ENCODE peak calls at places on chromosomes 2 and 18, in five cellular contexts. One of them, this sample, is unnamed.

GRCh38 chr18:8798996-8799395 is 93.6 kb downstream of the MTCL1 start:
- DNase-seq in lower lobe of right lung: no peak
- DNase-seq in psoas muscle: peak; percentile 35
- DNase-seq in kidney: peak; percentile 66
- DNase-seq in foreskin fibroblast: peak; percentile 33
- DNase-seq in this sample: no peak

GRCh38 chr2:237482485-237482884 is 4.6 kb upstream of the MLPH start:
- DNase-seq in kidney: peak; percentile 88
- DNase-seq in psoas muscle: peak; percentile 80
- DNase-seq in lower lobe of right lung: peak; percentile 94
- DNase-seq in foreskin fibroblast: peak; percentile 48
- DNase-seq in this sample: no peak

GRCh38 chr2:181682795-181683517 is 2.6 kb upstream of the NEUROD1 start:
- DNase-seq in kidney: peak; percentile 55
- DNase-seq in psoas muscle: no peak
- DNase-seq in lower lobe of right lung: no peak
- DNase-seq in foreskin fibroblast: peak; percentile 26
- DNase-seq in this sample: no peak

GRCh38 chr2:157404363-157404762 is 39.5 kb downstream of the CYTIP start:
- DNase-seq in foreskin fibroblast: no peak
- DNase-seq in psoas muscle: no peak
- DNase-seq in lower lobe of right lung: peak; percentile 24
- DNase-seq in kidney: no peak
- DNase-seq in this sample: peak; percentile 3

GRCh38 chr2:238286551-238286950 is 1.9 kb downstream of the PER2 start:
- DNase-seq in foreskin fibroblast: peak; percentile 84
- DNase-seq in psoas muscle: peak; percentile 69
- DNase-seq in kidney: peak; percentile 83
- DNase-seq in lower lobe of right lung: peak; percentile 74
- DNase-seq in this sample: peak; percentile 71

GRCh38 chr2:143282684-143283083 is 153.5 kb downstream of the ARHGAP15 start:
- DNase-seq in lower lobe of right lung: no peak
- DNase-seq in foreskin fibroblast: no peak
- DNase-seq in kidney: no peak
- DNase-seq in psoas muscle: no peak
- DNase-seq in this sample: no peak

GRCh38 chr2:53460347-53460746 is 307.3 kb upstream of the CHAC2 start:
- DNase-seq in kidney: no peak
- DNase-seq in psoas muscle: no peak
- DNase-seq in lower lobe of right lung: no peak
- DNase-seq in foreskin fibroblast: no peak
- DNase-seq in this sample: no peak

GRCh38 chr18:36331541-36331971 is 34.0 kb downstream of the FHOD3 start:
- DNase-seq in kidney: peak; percentile 46
- DNase-seq in foreskin fibroblast: no peak
- DNase-seq in psoas muscle: no peak
- DNase-seq in lower lobe of right lung: no peak
- DNase-seq in this sample: no peak

GRCh38 chr2:10249798-10250197 is 52.9 kb upstream of the HPCAL1 start:
- DNase-seq in lower lobe of right lung: no peak
- DNase-seq in psoas muscle: no peak
- DNase-seq in foreskin fibroblast: no peak
- DNase-seq in kidney: no peak
- DNase-seq in this sample: no peak

GRCh38 chr2:80074321-80074720 is 230.2 kb downstream of the LRRTM1 start:
- DNase-seq in foreskin fibroblast: no peak
- DNase-seq in lower lobe of right lung: no peak
- DNase-seq in kidney: no peak
- DNase-seq in psoas muscle: no peak
- DNase-seq in this sample: no peak

GRCh38 chr2:205708231-205708631 is 25.9 kb downstream of the NRP2 start:
- DNase-seq in psoas muscle: no peak
- DNase-seq in lower lobe of right lung: no peak
- DNase-seq in foreskin fibroblast: no peak
- DNase-seq in kidney: no peak
- DNase-seq in this sample: no peak

GRCh38 chr2:220892018-220892634 is 680.0 kb downstream of the EPHA4 start:
- DNase-seq in psoas muscle: no peak
- DNase-seq in foreskin fibroblast: no peak
- DNase-seq in kidney: no peak
- DNase-seq in lower lobe of right lung: no peak
- DNase-seq in this sample: no peak

GRCh38 chr2:100554788-100555407 is 7.9 kb upstream of the PDCL3 start:
- DNase-seq in foreskin fibroblast: no peak
- DNase-seq in lower lobe of right lung: peak; percentile 64
- DNase-seq in kidney: peak; percentile 66
- DNase-seq in psoas muscle: no peak
- DNase-seq in this sample: no peak

GRCh38 chr2:102266204-102266603 is 45.2 kb upstream of the IL1RL1 start:
- DNase-seq in foreskin fibroblast: peak; percentile 40
- DNase-seq in kidney: peak; percentile 74
- DNase-seq in psoas muscle: peak; percentile 37
- DNase-seq in lower lobe of right lung: no peak
- DNase-seq in this sample: no peak

GRCh38 chr2:235043762-235044500 is 92.1 kb downstream of the SH3BP4 start:
- DNase-seq in psoas muscle: no peak
- DNase-seq in lower lobe of right lung: peak; percentile 81
- DNase-seq in foreskin fibroblast: no peak
- DNase-seq in kidney: no peak
- DNase-seq in this sample: no peak

GRCh38 chr2:168426861-168427260 is 29.2 kb upstream of the CERS6 start:
- DNase-seq in kidney: no peak
- DNase-seq in psoas muscle: no peak
- DNase-seq in foreskin fibroblast: no peak
- DNase-seq in lower lobe of right lung: no peak
- DNase-seq in this sample: no peak

GRCh38 chr2:152500777-152501176 is 165.8 kb downstream of the FMNL2 start:
- DNase-seq in foreskin fibroblast: no peak
- DNase-seq in lower lobe of right lung: no peak
- DNase-seq in kidney: no peak
- DNase-seq in psoas muscle: peak; percentile 41
- DNase-seq in this sample: no peak

GRCh38 chr2:150549381-150549780 is 61.9 kb upstream of the RND3 start:
- DNase-seq in psoas muscle: no peak
- DNase-seq in lower lobe of right lung: no peak
- DNase-seq in foreskin fibroblast: no peak
- DNase-seq in kidney: no peak
- DNase-seq in this sample: no peak

GRCh38 chr2:102159295-102159694 is 16.7 kb downstream of the IL1R1 start:
- DNase-seq in foreskin fibroblast: peak; percentile 54
- DNase-seq in lower lobe of right lung: no peak
- DNase-seq in psoas muscle: no peak
- DNase-seq in kidney: no peak
- DNase-seq in this sample: no peak

GRCh38 chr18:25247725-25248124 is 104.2 kb downstream of the ZNF521 start:
- DNase-seq in lower lobe of right lung: no peak
- DNase-seq in psoas muscle: no peak
- DNase-seq in foreskin fibroblast: peak; percentile 70
- DNase-seq in kidney: no peak
- DNase-seq in this sample: no peak

GRCh38 chr18:22525313-22525712 is 107.6 kb upstream of the CTAGE1 start:
- DNase-seq in lower lobe of right lung: no peak
- DNase-seq in psoas muscle: no peak
- DNase-seq in kidney: no peak
- DNase-seq in foreskin fibroblast: no peak
- DNase-seq in this sample: no peak

GRCh38 chr2:162828545-162828944 is 10.0 kb downstream of the KCNH7 start:
- DNase-seq in lower lobe of right lung: no peak
- DNase-seq in foreskin fibroblast: no peak
- DNase-seq in psoas muscle: no peak
- DNase-seq in kidney: no peak
- DNase-seq in this sample: no peak

GRCh38 chr2:101349893-101350662 is 37.2 kb downstream of the CREG2 start:
- DNase-seq in lower lobe of right lung: no peak
- DNase-seq in kidney: no peak
- DNase-seq in foreskin fibroblast: peak; percentile 78
- DNase-seq in psoas muscle: no peak
- DNase-seq in this sample: no peak

GRCh38 chr2:147174824-147175254 is 670.0 kb upstream of the ACVR2A start:
- DNase-seq in lower lobe of right lung: no peak
- DNase-seq in foreskin fibroblast: no peak
- DNase-seq in kidney: no peak
- DNase-seq in psoas muscle: no peak
- DNase-seq in this sample: no peak

GRCh38 chr2:110770308-110770695 is 37.9 kb downstream of the ACOXL start:
- DNase-seq in foreskin fibroblast: no peak
- DNase-seq in psoas muscle: no peak
- DNase-seq in kidney: no peak
- DNase-seq in lower lobe of right lung: no peak
- DNase-seq in this sample: no peak

DNA sequence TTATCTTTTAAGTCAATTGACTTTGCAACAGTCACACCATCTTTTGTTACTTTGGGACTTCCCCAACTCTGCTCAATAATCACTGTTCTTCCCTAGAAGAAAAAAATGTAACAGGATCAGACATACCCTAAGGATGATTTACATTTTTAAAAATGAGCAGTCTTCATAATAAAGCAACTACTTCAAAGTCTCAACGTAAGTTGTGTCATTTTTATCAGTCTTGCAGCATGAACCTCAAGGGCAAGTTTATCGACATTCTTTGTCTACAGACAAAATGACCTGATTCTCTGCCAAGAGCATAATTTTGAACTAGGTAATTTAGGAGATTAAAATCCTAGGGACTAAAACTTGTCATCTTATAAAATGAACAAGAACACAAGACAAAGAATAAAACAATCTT is 2.3 kb downstream of the HSPD1 start:
- DNase-seq in kidney: no peak
- DNase-seq in psoas muscle: no peak
- DNase-seq in lower lobe of right lung: no peak
- DNase-seq in foreskin fibroblast: no peak
- DNase-seq in this sample: no peak
- H3K4me3 ChIP-seq in kidney: peak overlapping the region; percentile 75
- H3K4me3 ChIP-seq in psoas muscle: peak overlapping the region; percentile 89
- H3K4me3 ChIP-seq in lower lobe of right lung: no peak overlapping the region
- H3K4me3 ChIP-seq in foreskin fibroblast: no peak overlapping the region
- H3K4me3 ChIP-seq in this sample: no peak overlapping the region

GRCh38 chr2:64831977-64832328 is 157.2 kb upstream of the SLC1A4 start:
- DNase-seq in lower lobe of right lung: no peak
- DNase-seq in psoas muscle: no peak
- DNase-seq in kidney: no peak
- DNase-seq in foreskin fibroblast: no peak
- DNase-seq in this sample: no peak
- TF ChIP-seq CTCF in lower lobe of right lung: no peak
- TF ChIP-seq CTCF in psoas muscle: no peak
- TF ChIP-seq CTCF in kidney: no peak
- TF ChIP-seq CTCF in foreskin fibroblast: no peak
- TF ChIP-seq CTCF in this sample: no peak

GRCh38 chr2:27069436-27069835 is 2.0 kb downstream of the OST4 start:
- DNase-seq in lower lobe of right lung: no peak
- DNase-seq in foreskin fibroblast: no peak
- DNase-seq in kidney: no peak
- DNase-seq in psoas muscle: no peak
- DNase-seq in this sample: no peak
- H3K4me3 ChIP-seq in lower lobe of right lung: no peak overlapping the region
- H3K4me3 ChIP-seq in foreskin fibroblast: peak overlapping the region; percentile 78
- H3K4me3 ChIP-seq in kidney: no peak overlapping the region
- H3K4me3 ChIP-seq in psoas muscle: no peak overlapping the region
- H3K4me3 ChIP-seq in this sample: no peak overlapping the region

GRCh38 chr2:46915811-46916630 is 415 bp upstream of the MCFD2 start:
- DNase-seq in foreskin fibroblast: peak; percentile 94
- DNase-seq in psoas muscle: peak; percentile 97
- DNase-seq in kidney: peak; percentile 96
- DNase-seq in lower lobe of right lung: peak; percentile 94
- DNase-seq in this sample: peak; percentile 71

GRCh38 chr2:46909771-46910419 is 5.7 kb downstream of the MCFD2 start:
- DNase-seq in foreskin fibroblast: peak; percentile 85
- DNase-seq in lower lobe of right lung: no peak
- DNase-seq in psoas muscle: peak; percentile 35
- DNase-seq in kidney: no peak
- DNase-seq in this sample: no peak

GRCh38 chr2:46914578-46915230 is 902 bp downstream of the MCFD2 start:
- DNase-seq in psoas muscle: no peak
- DNase-seq in kidney: no peak
- DNase-seq in foreskin fibroblast: no peak
- DNase-seq in lower lobe of right lung: no peak
- DNase-seq in this sample: no peak

GRCh38 chr2:46915281-46915810 is at the start of gene MCFD2:
- DNase-seq in kidney: peak; percentile 89
- DNase-seq in psoas muscle: peak; percentile 63
- DNase-seq in lower lobe of right lung: peak; percentile 64
- DNase-seq in foreskin fibroblast: peak; percentile 56
- DNase-seq in this sample: no peak

DNA sequence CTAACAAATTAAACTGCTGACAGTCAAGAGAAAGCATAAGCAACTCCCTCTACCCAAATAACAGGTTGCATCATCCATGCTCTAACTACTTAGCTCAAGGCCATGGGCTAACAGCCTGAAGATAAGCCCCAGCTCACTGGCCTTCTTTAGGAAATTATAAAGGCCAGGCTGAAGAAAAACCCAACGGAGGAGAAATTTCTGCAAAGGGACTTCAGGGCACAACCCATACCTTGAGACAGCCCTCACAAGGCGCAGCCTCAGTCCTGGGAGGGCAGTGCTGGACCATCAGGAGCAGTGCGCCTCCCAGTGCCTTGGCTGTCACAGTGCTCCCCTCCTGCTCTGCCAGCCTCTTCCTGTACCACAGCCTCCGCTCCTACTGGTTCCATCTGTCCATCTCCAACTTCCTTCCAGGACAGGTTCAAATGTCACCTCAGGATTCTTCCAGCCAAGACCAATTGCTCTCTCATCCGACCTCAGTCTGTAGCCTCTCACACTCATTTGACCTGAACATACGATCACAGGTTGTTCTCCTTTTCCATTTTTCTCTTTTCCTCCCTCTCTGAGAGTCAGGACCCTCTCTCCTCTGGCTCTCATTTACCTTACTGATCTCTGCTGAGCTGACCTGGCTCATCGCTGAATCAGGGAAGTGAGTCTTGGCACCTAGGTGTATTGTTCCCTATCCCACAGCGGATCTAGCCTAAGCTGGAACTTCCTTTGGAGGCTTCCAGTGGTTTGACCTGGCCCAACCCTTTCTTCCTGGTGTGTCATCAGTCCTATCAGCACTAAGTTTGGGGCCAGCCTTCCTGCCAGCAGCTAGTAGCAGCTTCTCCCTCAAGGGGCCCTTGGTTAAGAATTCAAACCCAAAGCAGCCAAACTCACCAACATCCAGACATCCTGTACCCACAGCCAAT is 1.9 kb downstream of the MCFD2 start:
- DNase-seq in lower lobe of right lung: no peak
- DNase-seq in foreskin fibroblast: peak; percentile 80
- DNase-seq in kidney: no peak
- DNase-seq in psoas muscle: peak; percentile 30
- DNase-seq in this sample: no peak
- TF ChIP-seq CTCF in lower lobe of right lung: no peak
- TF ChIP-seq CTCF in foreskin fibroblast: no peak
- TF ChIP-seq CTCF in kidney: no peak
- TF ChIP-seq CTCF in psoas muscle: no peak
- TF ChIP-seq CTCF in this sample: no peak